ENCODE peak calls at places on chromosomes 11 and 22, in four cellular contexts. C is HT1080; E is activated CD4-positive, alpha-beta T cell treated with anti-CD3 and anti-CD28 coated beads for 48 hours; P is cardiac fibroblast. D is an unnamed sample.

GRCh38 chr11:123197711-123198110 is 2.7 kb upstream of the CLMP start:
- DNase-seq in E (peak; percentile 33), C (peak; percentile 83), P (peak; percentile 91), D (no peak)

GRCh38 chr22:44667276-44667675 is 34.7 kb upstream of the PRR5 start:
- DNase-seq in C (no peak), P (no peak), E (no peak), D (no peak)

GRCh38 chr11:110311783-110312578 is 15.6 kb upstream of the RDX start:
- DNase-seq in E (no peak), P (peak; percentile 87), C (peak; percentile 47), D (no peak)

GRCh38 chr11:64848214-64848778 is 3.8 kb upstream of the CDC42BPG start:
- DNase-seq in E (no peak), C (no peak), P (no peak), D (no peak)

GRCh38 chr22:17807571-17808410 is 33.5 kb upstream of the BID start:
- DNase-seq in P (no peak), C (no peak), E (no peak), D (no peak)

GRCh38 chr11:2685051-2685450 is 14.7 kb downstream of the KCNQ1OT1 start:
- DNase-seq in P (no peak), E (no peak), C (no peak), D (no peak)

GRCh38 chr11:120273432-120273831 is 33.5 kb downstream of the POU2F3 start:
- DNase-seq in P (peak; percentile 27), E (no peak), C (no peak), D (no peak)

GRCh38 chr11:123483058-123483457 is 53.0 kb downstream of the GRAMD1B start:
- DNase-seq in C (peak; percentile 80), E (peak; percentile 51), P (peak; percentile 76), D (no peak)

GRCh38 chr11:10450451-10451398 is 4.3 kb upstream of the AMPD3 start:
- DNase-seq in E (peak; percentile 65), P (no peak), C (no peak), D (no peak)

GRCh38 chr11:78691215-78691614 is 116.6 kb upstream of the NARS2 start:
- DNase-seq in C (peak; percentile 10), P (peak; percentile 7), E (no peak), D (no peak)

GRCh38 chr11:124310746-124311145 is 3.0 kb downstream of the OR8D1 start:
- DNase-seq in E (no peak), P (peak; percentile 80), C (peak; percentile 18), D (no peak)

GRCh38 chr11:127919206-127920000 is 668.0 kb downstream of the ETS1 start:
- DNase-seq in E (peak; percentile 20), C (peak; percentile 95), P (peak; percentile 95), D (no peak)

GRCh38 chr11:15119352-15119751 is 4.6 kb downstream of the INSC start:
- DNase-seq in P (no peak), E (no peak), C (no peak), D (no peak)

GRCh38 chr22:19807914-19808872 is 46.5 kb downstream of the GNB1L start:
- DNase-seq in P (no peak), C (no peak), E (no peak), D (no peak)

GRCh38 chr11:87878373-87878779 is 296.9 kb downstream of the RAB38 start:
- DNase-seq in C (peak; percentile 41), P (peak; percentile 71), E (peak; percentile 2), D (peak; percentile 8)

GRCh38 chr11:32176223-32176811 is 85.4 kb downstream of the RCN1 start:
- DNase-seq in E (peak; percentile 85), C (peak; percentile 79), P (peak; percentile 86), D (peak; percentile 56)

GRCh38 chr22:19203839-19204238 is 25.3 kb upstream of the SLC25A1 start:
- DNase-seq in P (no peak), C (no peak), E (no peak), D (no peak)

D was measured in CMK.